ENCODE peak calls at places on chromosomes 16 and 17, in seven cellular contexts. One of them, this sample, is unnamed.

GRCh38 chr17:63629627-63630026 is 7.4 kb downstream of the MAP3K3 start:
- DNase-seq in lung: no peak
- DNase-seq in OCI-LY7: no peak
- DNase-seq in cardiac fibroblast: peak
- DNase-seq in activated B cell treated with CpG ODN at 0.5 μM for 24 hours: no peak
- DNase-seq in fibroblast of lung: no peak
- DNase-seq in RWPE2: no peak
- DNase-seq in this sample: no peak

GRCh38 chr16:48089053-48089792 is 66.6 kb downstream of the ABCC12 start:
- DNase-seq in RWPE2: no peak
- DNase-seq in lung: no peak
- DNase-seq in cardiac fibroblast: no peak
- DNase-seq in fibroblast of lung: no peak
- DNase-seq in OCI-LY7: no peak
- DNase-seq in activated B cell treated with CpG ODN at 0.5 μM for 24 hours: no peak
- DNase-seq in this sample: no peak

GRCh38 chr16:30533748-30534367 is 800 bp downstream of the ZNF747 start:
- DNase-seq in activated B cell treated with CpG ODN at 0.5 μM for 24 hours: no peak
- DNase-seq in OCI-LY7: peak
- DNase-seq in RWPE2: no peak
- DNase-seq in lung: no peak
- DNase-seq in cardiac fibroblast: no peak
- DNase-seq in fibroblast of lung: no peak
- DNase-seq in this sample: no peak

GRCh38 chr17:28716740-28717577 is 709 bp downstream of the RAB34 start:
- DNase-seq in lung: no peak
- DNase-seq in OCI-LY7: no peak
- DNase-seq in RWPE2: no peak
- DNase-seq in fibroblast of lung: peak
- DNase-seq in cardiac fibroblast: peak
- DNase-seq in activated B cell treated with CpG ODN at 0.5 μM for 24 hours: no peak
- DNase-seq in this sample: no peak

GRCh38 chr17:28741358-28742349 is 2.2 kb upstream of the TRAF4 start:
- DNase-seq in OCI-LY7: peak
- DNase-seq in RWPE2: no peak
- DNase-seq in activated B cell treated with CpG ODN at 0.5 μM for 24 hours: peak
- DNase-seq in fibroblast of lung: no peak
- DNase-seq in cardiac fibroblast: no peak
- DNase-seq in lung: no peak
- DNase-seq in this sample: no peak

GRCh38 chr17:54452666-54453348 is 447.8 kb upstream of the TOM1L1 start:
- DNase-seq in OCI-LY7: no peak
- DNase-seq in fibroblast of lung: no peak
- DNase-seq in activated B cell treated with CpG ODN at 0.5 μM for 24 hours: no peak
- DNase-seq in cardiac fibroblast: no peak
- DNase-seq in lung: no peak
- DNase-seq in RWPE2: no peak
- DNase-seq in this sample: no peak

GRCh38 chr16:56401482-56401881 is 23.9 kb downstream of the AMFR start:
- DNase-seq in cardiac fibroblast: no peak
- DNase-seq in activated B cell treated with CpG ODN at 0.5 μM for 24 hours: no peak
- DNase-seq in OCI-LY7: peak
- DNase-seq in fibroblast of lung: no peak
- DNase-seq in RWPE2: no peak
- DNase-seq in lung: no peak
- DNase-seq in this sample: no peak

GRCh38 chr16:3057181-3058166 is 8.0 kb upstream of the IL32 start:
- DNase-seq in RWPE2: no peak
- DNase-seq in OCI-LY7: no peak
- DNase-seq in cardiac fibroblast: no peak
- DNase-seq in fibroblast of lung: no peak
- DNase-seq in lung: no peak
- DNase-seq in activated B cell treated with CpG ODN at 0.5 μM for 24 hours: no peak
- DNase-seq in this sample: no peak

GRCh38 chr16:58299757-58300349 is 5.0 kb upstream of the PRSS54 start:
- DNase-seq in activated B cell treated with CpG ODN at 0.5 μM for 24 hours: no peak
- DNase-seq in OCI-LY7: peak
- DNase-seq in cardiac fibroblast: peak
- DNase-seq in lung: no peak
- DNase-seq in RWPE2: no peak
- DNase-seq in fibroblast of lung: peak
- DNase-seq in this sample: no peak

GRCh38 chr16:714558-715447 is at the start of gene METRN:
- DNase-seq in activated B cell treated with CpG ODN at 0.5 μM for 24 hours: peak
- DNase-seq in RWPE2: peak
- DNase-seq in lung: peak
- DNase-seq in OCI-LY7: peak
- DNase-seq in fibroblast of lung: peak
- DNase-seq in cardiac fibroblast: peak
- DNase-seq in this sample: peak

GRCh38 chr16:24151482-24151939 is 104.6 kb upstream of the CACNG3 start:
- DNase-seq in fibroblast of lung: peak
- DNase-seq in activated B cell treated with CpG ODN at 0.5 μM for 24 hours: no peak
- DNase-seq in lung: peak
- DNase-seq in RWPE2: no peak
- DNase-seq in OCI-LY7: no peak
- DNase-seq in cardiac fibroblast: no peak
- DNase-seq in this sample: no peak

GRCh38 chr17:83174859-83175550 is 95.6 kb downstream of the METRNL start:
- DNase-seq in activated B cell treated with CpG ODN at 0.5 μM for 24 hours: no peak
- DNase-seq in cardiac fibroblast: no peak
- DNase-seq in OCI-LY7: peak
- DNase-seq in fibroblast of lung: no peak
- DNase-seq in lung: no peak
- DNase-seq in RWPE2: no peak
- DNase-seq in this sample: peak

GRCh38 chr16:11672206-11673090 is 4.2 kb downstream of the SNN start:
- DNase-seq in cardiac fibroblast: no peak
- DNase-seq in OCI-LY7: peak
- DNase-seq in RWPE2: no peak
- DNase-seq in fibroblast of lung: no peak
- DNase-seq in lung: no peak
- DNase-seq in activated B cell treated with CpG ODN at 0.5 μM for 24 hours: peak
- DNase-seq in this sample: no peak

GRCh38 chr17:67532326-67532871 is 155.3 kb downstream of the PITPNC1 start:
- DNase-seq in OCI-LY7: no peak
- DNase-seq in fibroblast of lung: no peak
- DNase-seq in cardiac fibroblast: no peak
- DNase-seq in lung: no peak
- DNase-seq in activated B cell treated with CpG ODN at 0.5 μM for 24 hours: no peak
- DNase-seq in RWPE2: no peak
- DNase-seq in this sample: no peak

GRCh38 chr16:50202926-50203624 is 50.0 kb downstream of the TENT4B start:
- DNase-seq in RWPE2: no peak
- DNase-seq in activated B cell treated with CpG ODN at 0.5 μM for 24 hours: no peak
- DNase-seq in lung: no peak
- DNase-seq in cardiac fibroblast: peak
- DNase-seq in fibroblast of lung: peak
- DNase-seq in OCI-LY7: no peak
- DNase-seq in this sample: no peak

GRCh38 chr17:27989046-27989445 is 53.4 kb upstream of the NLK start:
- DNase-seq in lung: no peak
- DNase-seq in fibroblast of lung: peak
- DNase-seq in RWPE2: peak
- DNase-seq in activated B cell treated with CpG ODN at 0.5 μM for 24 hours: no peak
- DNase-seq in cardiac fibroblast: no peak
- DNase-seq in OCI-LY7: no peak
- DNase-seq in this sample: no peak

GRCh38 chr17:58960068-58960467 is 146.6 kb downstream of the TRIM37 start:
- DNase-seq in lung: peak
- DNase-seq in cardiac fibroblast: peak
- DNase-seq in OCI-LY7: peak
- DNase-seq in activated B cell treated with CpG ODN at 0.5 μM for 24 hours: no peak
- DNase-seq in RWPE2: no peak
- DNase-seq in fibroblast of lung: peak
- DNase-seq in this sample: no peak

GRCh38 chr17:65515512-65515911 is 45.9 kb downstream of the AXIN2 start:
- DNase-seq in activated B cell treated with CpG ODN at 0.5 μM for 24 hours: no peak
- DNase-seq in lung: no peak
- DNase-seq in RWPE2: peak
- DNase-seq in fibroblast of lung: no peak
- DNase-seq in cardiac fibroblast: no peak
- DNase-seq in OCI-LY7: no peak
- DNase-seq in this sample: no peak

GRCh38 chr17:79981661-79982101 is 54.0 kb downstream of the TBC1D16 start:
- DNase-seq in cardiac fibroblast: no peak
- DNase-seq in lung: no peak
- DNase-seq in OCI-LY7: no peak
- DNase-seq in RWPE2: peak
- DNase-seq in activated B cell treated with CpG ODN at 0.5 μM for 24 hours: no peak
- DNase-seq in fibroblast of lung: no peak
- DNase-seq in this sample: no peak

GRCh38 chr17:4358154-4358553 is 8.3 kb downstream of the UBE2G1 start:
- DNase-seq in activated B cell treated with CpG ODN at 0.5 μM for 24 hours: no peak
- DNase-seq in cardiac fibroblast: no peak
- DNase-seq in fibroblast of lung: no peak
- DNase-seq in RWPE2: no peak
- DNase-seq in lung: no peak
- DNase-seq in OCI-LY7: no peak
- DNase-seq in this sample: no peak

GRCh38 chr17:4364622-4365041 is 1.8 kb downstream of the UBE2G1 start:
- DNase-seq in activated B cell treated with CpG ODN at 0.5 μM for 24 hours: no peak
- DNase-seq in fibroblast of lung: no peak
- DNase-seq in lung: no peak
- DNase-seq in RWPE2: no peak
- DNase-seq in OCI-LY7: no peak
- DNase-seq in cardiac fibroblast: no peak
- DNase-seq in this sample: no peak

GRCh38 chr17:4365103-4365627 is 1.3 kb downstream of the UBE2G1 start:
- DNase-seq in cardiac fibroblast: peak
- DNase-seq in OCI-LY7: peak
- DNase-seq in lung: peak
- DNase-seq in RWPE2: peak
- DNase-seq in fibroblast of lung: peak
- DNase-seq in activated B cell treated with CpG ODN at 0.5 μM for 24 hours: peak
- DNase-seq in this sample: peak

GRCh38 chr17:4365628-4366311 is 705 bp downstream of the UBE2G1 start:
- DNase-seq in fibroblast of lung: peak
- DNase-seq in activated B cell treated with CpG ODN at 0.5 μM for 24 hours: no peak
- DNase-seq in cardiac fibroblast: peak
- DNase-seq in RWPE2: no peak
- DNase-seq in OCI-LY7: peak
- DNase-seq in lung: peak
- DNase-seq in this sample: peak

DNA sequence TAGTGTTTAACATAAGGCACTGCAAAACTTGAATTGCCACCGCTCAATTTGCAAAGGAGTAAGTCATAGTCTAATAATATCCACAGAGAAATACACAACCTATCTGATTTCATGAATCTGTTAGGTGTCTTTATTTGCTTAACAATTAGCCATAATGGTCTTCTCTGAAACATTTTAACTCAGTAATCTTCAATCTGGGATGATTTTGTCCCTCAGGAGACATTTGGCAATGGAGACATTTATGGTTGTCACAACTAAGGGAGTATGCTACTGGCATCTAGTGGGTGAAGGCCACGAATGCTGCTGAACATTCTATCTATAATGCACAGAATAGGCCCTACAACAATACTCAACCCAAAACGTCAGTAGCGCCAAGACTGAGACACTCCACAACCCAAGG is 4.3 kb downstream of the UBE2G1 start:
- DNase-seq in fibroblast of lung: no peak
- DNase-seq in activated B cell treated with CpG ODN at 0.5 μM for 24 hours: no peak
- DNase-seq in OCI-LY7: peak
- DNase-seq in lung: no peak
- DNase-seq in RWPE2: no peak
- DNase-seq in cardiac fibroblast: peak
- DNase-seq in this sample: no peak
- TF ChIP-seq CTCF in fibroblast of lung: peak
- TF ChIP-seq CTCF in activated B cell treated with CpG ODN at 0.5 μM for 24 hours: no peak
- TF ChIP-seq CTCF in OCI-LY7: peak
- TF ChIP-seq CTCF in lung: no peak
- TF ChIP-seq CTCF in RWPE2: no peak
- TF ChIP-seq CTCF in cardiac fibroblast: peak
- TF ChIP-seq CTCF in this sample: no peak

DNA sequence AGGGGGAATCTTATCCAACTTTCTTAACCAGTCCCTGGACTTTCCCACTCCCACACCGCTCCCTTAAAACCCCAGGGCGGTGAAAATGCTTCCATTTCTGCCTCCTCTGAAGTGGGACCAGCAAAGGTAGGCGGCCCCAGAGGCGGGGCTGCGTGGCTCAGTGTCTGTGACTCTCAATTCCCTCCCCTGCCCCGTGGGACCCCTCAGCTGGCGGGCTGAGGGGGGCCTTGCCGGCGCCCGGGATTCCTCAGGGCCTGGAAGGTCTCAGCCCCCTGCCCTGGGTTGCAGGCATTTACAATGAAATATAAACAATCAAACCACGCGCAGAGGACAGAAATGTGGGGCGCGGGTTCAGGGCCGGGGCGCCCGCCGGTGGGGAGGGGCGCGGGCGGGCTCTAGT is 3.6 kb downstream of the SOST start:
- DNase-seq in activated B cell treated with CpG ODN at 0.5 μM for 24 hours: no peak
- DNase-seq in lung: no peak
- DNase-seq in RWPE2: no peak
- DNase-seq in cardiac fibroblast: no peak
- DNase-seq in OCI-LY7: no peak
- DNase-seq in fibroblast of lung: no peak
- DNase-seq in this sample: no peak
- TF ChIP-seq CTCF in activated B cell treated with CpG ODN at 0.5 μM for 24 hours: no peak
- TF ChIP-seq CTCF in lung: no peak
- TF ChIP-seq CTCF in RWPE2: no peak
- TF ChIP-seq CTCF in cardiac fibroblast: no peak
- TF ChIP-seq CTCF in OCI-LY7: no peak
- TF ChIP-seq CTCF in fibroblast of lung: no peak
- TF ChIP-seq CTCF in this sample: no peak

GRCh38 chr16:88068476-88069396 is 117.5 kb downstream of the BANP start:
- DNase-seq in cardiac fibroblast: no peak
- DNase-seq in fibroblast of lung: no peak
- DNase-seq in activated B cell treated with CpG ODN at 0.5 μM for 24 hours: no peak
- DNase-seq in OCI-LY7: no peak
- DNase-seq in lung: no peak
- DNase-seq in RWPE2: peak
- DNase-seq in this sample: no peak
- TF ChIP-seq CTCF in cardiac fibroblast: no peak
- TF ChIP-seq CTCF in fibroblast of lung: no peak
- TF ChIP-seq CTCF in activated B cell treated with CpG ODN at 0.5 μM for 24 hours: no peak
- TF ChIP-seq CTCF in OCI-LY7: peak
- TF ChIP-seq CTCF in lung: no peak
- TF ChIP-seq CTCF in RWPE2: no peak
- TF ChIP-seq CTCF in this sample: no peak

DNA sequence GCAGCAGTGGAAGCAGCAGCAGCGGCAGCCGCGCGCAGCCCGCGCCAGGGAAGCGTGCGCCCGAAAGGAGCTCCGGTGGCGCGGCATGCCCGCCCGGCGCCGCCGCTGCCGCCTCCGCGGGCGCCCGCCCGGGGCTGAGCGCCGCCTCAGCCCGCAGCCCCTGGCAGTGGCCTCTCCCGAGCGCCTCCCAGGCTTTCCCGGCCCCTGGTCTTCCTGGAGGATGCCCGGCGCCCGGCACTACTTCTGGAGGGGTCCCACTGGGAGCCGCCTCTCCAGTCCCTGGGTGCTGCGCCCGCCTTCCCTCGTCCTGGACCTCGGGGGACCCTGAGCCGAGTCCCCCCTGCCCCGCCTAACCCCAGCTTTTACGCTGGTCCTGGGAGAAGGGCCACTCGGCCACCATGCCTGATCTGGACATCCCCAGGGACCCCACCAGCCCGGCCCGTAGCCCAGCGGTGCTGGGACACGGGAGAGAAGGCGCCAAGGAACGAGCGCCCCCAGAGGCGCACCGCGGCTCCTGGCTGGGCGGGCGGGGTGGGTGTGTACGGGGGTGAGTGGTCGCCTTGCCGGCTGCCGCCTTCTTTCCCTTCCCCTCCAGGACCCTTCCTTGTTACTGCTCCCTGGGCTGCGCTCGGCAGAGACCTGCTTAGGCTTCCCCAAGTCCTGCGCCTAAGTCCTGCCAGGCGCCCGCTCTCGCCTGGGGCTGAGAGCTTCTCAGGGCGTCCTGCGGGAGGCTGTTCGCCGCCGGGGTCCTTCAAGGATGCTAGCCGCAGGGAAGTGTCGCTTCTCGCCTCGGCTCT is 713 bp downstream of the ASIC2 start:
- DNase-seq in lung: no peak
- DNase-seq in OCI-LY7: no peak
- DNase-seq in cardiac fibroblast: no peak
- DNase-seq in RWPE2: no peak
- DNase-seq in activated B cell treated with CpG ODN at 0.5 μM for 24 hours: no peak
- DNase-seq in fibroblast of lung: peak
- DNase-seq in this sample: no peak
- TF ChIP-seq CTCF in lung: no peak
- TF ChIP-seq CTCF in OCI-LY7: no peak
- TF ChIP-seq CTCF in cardiac fibroblast: peak
- TF ChIP-seq CTCF in RWPE2: peak
- TF ChIP-seq CTCF in activated B cell treated with CpG ODN at 0.5 μM for 24 hours: no peak
- TF ChIP-seq CTCF in fibroblast of lung: no peak
- TF ChIP-seq CTCF in this sample: peak